ENCODE peak calls at places on chromosomes 3 and 15, in six cellular contexts. W, G, N, X, V and R are unnamed samples.

GRCh38 chr15:83413054-83413719 is 34.0 kb upstream of the SH3GL3 start:
- DNase-seq in N (no peak), W (no peak), X (no peak), G (no peak), V (no peak), R (no peak)

GRCh38 chr15:85618956-85619491 is 175.7 kb downstream of the KLHL25 start:
- DNase-seq in G (peak; percentile 53), X (no peak), N (no peak), W (no peak), V (peak; percentile 67), R (no peak)

GRCh38 chr3:55620361-55621025 is 133.4 kb upstream of the WNT5A start:
- DNase-seq in V (no peak), N (no peak), W (no peak), X (peak; percentile 5), G (no peak), R (no peak)

GRCh38 chr3:159814161-159814560 is 174.5 kb upstream of the IL12A start:
- DNase-seq in V (no peak), W (no peak), G (no peak), X (no peak), N (no peak), R (no peak)

GRCh38 chr3:43727930-43728329 is 37.2 kb downstream of the ABHD5 start:
- DNase-seq in X (no peak), N (no peak), G (no peak), V (no peak), W (no peak), R (no peak)

GRCh38 chr3:138673641-138674040 is 65.1 kb downstream of the FAIM start:
- DNase-seq in W (no peak), N (no peak), G (no peak), V (no peak), X (no peak), R (no peak)

GRCh38 chr3:47022540-47023161 is 43.2 kb downstream of the NBEAL2 start:
- DNase-seq in X (no peak), G (peak; percentile 77), N (no peak), V (peak; percentile 58), W (no peak), R (no peak)

GRCh38 chr15:92848852-92849598 is 51.1 kb upstream of the CHD2 start:
- DNase-seq in W (no peak), V (no peak), X (peak; percentile 51), N (no peak), G (no peak), R (no peak)

GRCh38 chr15:91408476-91409076 is 308.5 kb downstream of the SV2B start:
- DNase-seq in X (no peak), N (no peak), W (no peak), G (no peak), V (no peak), R (no peak)

GRCh38 chr3:107796786-107797185 is 274.0 kb downstream of the BBX start:
- DNase-seq in G (no peak), V (no peak), X (no peak), W (no peak), N (no peak), R (no peak)

GRCh38 chr3:196694202-196694638 is 17.8 kb downstream of the CEP19 start:
- DNase-seq in X (no peak), G (no peak), W (no peak), V (no peak), N (no peak), R (no peak)

GRCh38 chr15:67133738-67134576 is 68.6 kb downstream of the SMAD3 start:
- DNase-seq in G (no peak), N (no peak), W (no peak), X (no peak), V (no peak), R (no peak)

GRCh38 chr3:60992395-60992794 is 258.9 kb downstream of the FHIT start:
- DNase-seq in V (peak; percentile 69), N (no peak), W (no peak), X (no peak), G (no peak), R (no peak)

GRCh38 chr15:47473857-47474256 is 243.4 kb upstream of the SEMA6D start:
- DNase-seq in W (no peak), X (no peak), V (no peak), G (no peak), N (no peak), R (peak; percentile 89)

GRCh38 chr15:49815937-49816336 is 195.1 kb downstream of the DTWD1 start:
- DNase-seq in N (no peak), W (no peak), X (no peak), G (no peak), V (no peak), R (no peak)

DNA sequence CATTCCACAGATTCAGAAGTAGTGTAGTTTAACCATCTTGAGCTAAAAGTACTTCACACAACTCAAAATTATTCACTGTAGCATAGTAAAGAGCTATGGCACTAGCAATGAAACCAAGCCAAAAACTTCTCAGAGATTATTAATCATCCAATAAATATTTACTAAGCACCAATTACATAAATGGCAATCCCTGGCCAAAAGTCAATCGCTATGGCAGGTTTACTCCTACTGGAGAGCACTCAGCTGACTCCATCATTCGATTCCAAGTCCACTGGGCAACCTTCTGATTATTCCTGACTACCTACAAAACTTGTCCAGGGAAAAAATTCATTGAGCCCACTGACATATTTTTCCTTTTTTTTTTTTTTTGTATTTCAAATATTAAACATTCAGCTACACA is 23.9 kb downstream of the ATP13A3 start:
- DNase-seq in X (no peak), W (no peak), N (no peak), G (no peak), V (no peak), R (no peak)
- TF ChIP-seq POLR2A in X (no peak), W (no peak), N (no peak), G (no peak), V (no peak), R (no peak)

GRCh38 chr3:114043205-114043604 is 13.1 kb downstream of the CCDC191 start:
- DNase-seq in X (no peak), W (no peak), N (no peak), G (no peak), V (no peak), R (no peak)
- TF ChIP-seq CTCF in X (no peak), W (no peak), N (no peak), G (no peak), V (no peak), R (no peak)

GRCh38 chr3:119205685-119206084 is 32.3 kb downstream of the UPK1B start:
- DNase-seq in X (no peak), W (no peak), N (no peak), V (no peak), G (no peak), R (no peak)
- TF ChIP-seq POLR2A in X (no peak), W (no peak), N (no peak), V (no peak), G (no peak), R (no peak)

DNA sequence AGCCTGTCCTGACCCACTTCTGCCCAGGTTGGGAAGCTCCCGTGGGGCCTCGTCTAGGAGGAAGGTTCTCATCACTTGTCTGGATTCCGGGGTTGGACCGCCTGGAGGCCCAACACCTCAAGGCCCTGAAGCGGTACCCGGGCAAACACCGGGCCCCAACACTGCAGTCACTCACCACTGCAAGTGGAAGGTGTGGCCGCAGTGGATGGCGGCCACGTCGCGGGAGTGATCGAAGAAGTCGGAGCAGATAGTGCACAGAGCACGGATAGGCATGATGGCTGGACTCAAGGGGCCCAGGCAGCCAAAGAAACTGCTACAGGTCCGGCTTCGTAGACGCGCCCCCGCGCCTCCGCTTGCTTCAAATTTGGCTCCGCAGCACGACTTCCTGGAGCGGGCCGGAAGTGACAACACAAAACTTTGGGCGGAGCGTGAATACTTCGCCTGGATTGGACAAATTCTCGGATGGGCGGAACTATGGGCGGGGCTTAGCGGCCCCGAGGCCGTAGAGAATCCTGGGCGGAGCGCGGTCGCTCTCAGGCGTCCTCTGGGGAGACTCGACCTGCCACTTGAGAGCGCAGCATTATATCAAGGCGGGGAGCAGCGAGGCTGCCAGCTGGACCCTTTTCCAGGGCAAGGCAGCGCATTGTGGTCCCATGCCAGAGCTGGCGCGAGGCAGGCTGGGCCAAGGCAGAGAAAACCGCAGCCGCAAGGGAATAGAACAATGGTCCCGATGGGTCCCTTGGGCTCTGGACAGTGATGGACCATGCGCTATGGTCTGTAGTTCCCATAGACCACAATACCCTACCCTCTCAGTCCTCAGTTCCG is at the start of gene TRAIP:
- DNase-seq in W (peak; percentile 60), X (peak; percentile 98), V (peak; percentile 90), G (peak; percentile 95), N (peak; percentile 94), R (no peak)
- TF ChIP-seq CTCF in W (no peak), X (peak; percentile 1), V (no peak), G (no peak), N (no peak), R (no peak)

GRCh38 chr15:63041402-63041977 is 1.1 kb upstream of the TPM1 start:
- DNase-seq in X (no peak), V (no peak), G (no peak), W (no peak), N (no peak), R (no peak)

GRCh38 chr15:63043391-63044076 is 987 bp downstream of the TPM1 start:
- DNase-seq in W (no peak), V (peak; percentile 36), N (no peak), X (no peak), G (no peak), R (no peak)

GRCh38 chr15:63040954-63041353 is 1.6 kb upstream of the TPM1 start:
- DNase-seq in N (no peak), G (no peak), V (no peak), X (no peak), W (no peak), R (no peak)

GRCh38 chr15:63042879-63043340 is 363 bp downstream of the TPM1 start:
- DNase-seq in N (no peak), G (no peak), V (no peak), X (no peak), W (no peak), R (no peak)

DNA sequence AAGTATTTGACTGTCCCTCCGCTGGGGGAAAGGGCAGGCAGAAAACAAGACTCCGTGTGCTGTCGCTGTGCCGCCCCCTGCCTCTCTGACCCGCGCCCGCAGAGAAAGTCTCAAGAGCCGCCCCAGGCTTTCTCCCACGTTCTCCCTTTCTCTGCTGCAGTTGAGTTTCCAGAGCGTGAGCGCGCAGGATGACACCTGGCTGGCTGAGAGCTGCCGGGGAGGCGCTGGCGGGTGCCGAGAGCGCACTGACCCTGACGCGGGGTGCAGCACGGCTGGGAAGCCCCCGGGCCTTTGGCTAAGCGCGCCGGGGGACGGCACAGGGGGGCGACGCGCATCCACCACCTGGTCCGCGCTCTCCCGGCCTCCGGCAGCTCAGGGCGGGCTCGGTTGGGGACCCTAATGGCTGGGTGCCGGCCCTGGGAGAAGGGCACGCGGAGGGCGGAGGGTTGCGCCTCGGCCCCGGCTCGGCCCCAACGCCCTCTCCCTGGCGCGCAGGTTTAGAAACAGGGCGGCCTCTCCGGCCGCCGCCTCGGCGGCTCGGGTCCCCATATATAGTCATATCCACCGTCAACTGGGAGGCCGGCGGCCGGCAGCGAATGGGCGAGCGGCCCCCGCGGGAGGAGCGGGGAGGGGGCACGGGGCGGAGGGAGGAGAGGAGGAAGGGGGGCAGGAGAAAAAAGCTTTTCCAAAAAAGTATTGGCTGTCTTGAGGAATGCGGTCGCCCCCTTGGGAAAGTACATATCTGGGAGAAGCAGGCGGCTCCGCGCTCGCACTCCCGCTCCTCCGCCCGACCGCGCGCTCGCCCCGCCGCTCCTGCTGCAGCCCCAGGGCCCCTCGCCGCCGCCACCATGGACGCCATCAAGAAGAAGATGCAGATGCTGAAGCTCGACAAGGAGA is at the start of gene TPM1:
- DNase-seq in W (no peak), V (peak; percentile 50), N (peak; percentile 93), X (no peak), G (peak; percentile 64), R (no peak)
- TF ChIP-seq POLR2A in W (no peak), V (peak; percentile 63), N (peak; percentile 77), X (no peak), G (no peak), R (no peak)